ENCODE peak calls at places on chromosomes 1 and 21, in nine cellular contexts. I is upper lobe of left lung, A is suprapubic skin, X is ovary, J is transverse colon, M is tibial nerve, P is body of pancreas, N is testis, D is stomach. U is an unnamed sample.

GRCh38 chr1:42784946-42785693 is at the start of gene TMEM269:
- DNase-seq in I (peak; percentile 86), A (peak; percentile 82), X (peak; percentile 21), J (peak; percentile 13), M (no peak), P (peak; percentile 10), N (no peak), D (peak; percentile 31), U (no peak)

GRCh38 chr21:41593784-41594138 is 85.8 kb upstream of the TMPRSS2 start:
- DNase-seq in I (no peak), A (peak; percentile 57), X (no peak), J (no peak), M (no peak), P (peak; percentile 77), N (no peak), D (peak; percentile 83), U (no peak)

GRCh38 chr1:8870118-8870517 is 8.4 kb downstream of the ENO1 start:
- DNase-seq in I (no peak), A (no peak), X (no peak), J (no peak), M (no peak), P (no peak), N (no peak), D (no peak), U (no peak)

GRCh38 chr1:5341471-5341870 is 650.8 kb downstream of the NPHP4 start:
- DNase-seq in I (no peak), A (peak; percentile 61), X (no peak), J (no peak), M (no peak), P (no peak), N (no peak), D (no peak), U (no peak)

GRCh38 chr1:39933956-39934941 is 20.7 kb upstream of the MFSD2A start:
- DNase-seq in I (no peak), A (peak; percentile 93), X (peak; percentile 65), J (peak; percentile 88), M (peak; percentile 62), P (peak; percentile 82), N (peak; percentile 49), D (peak; percentile 73), U (peak; percentile 77)

GRCh38 chr1:44676484-44677200 is 2.1 kb downstream of the ARMH1 start:
- DNase-seq in I (no peak), A (no peak), X (no peak), J (no peak), M (no peak), P (no peak), N (no peak), D (no peak), U (no peak)

GRCh38 chr21:25558123-25558522 is 49.2 kb downstream of the MRPL39 start:
- DNase-seq in I (no peak), A (no peak), X (no peak), J (no peak), M (no peak), P (no peak), N (no peak), D (no peak), U (no peak)

GRCh38 chr1:108080448-108080847 is 115.5 kb upstream of the VAV3 start:
- DNase-seq in I (no peak), A (no peak), X (no peak), J (no peak), M (no peak), P (no peak), N (no peak), D (no peak), U (no peak)

GRCh38 chr1:26031196-26031902 is 9.8 kb downstream of the EXTL1 start:
- DNase-seq in I (peak; percentile 59), A (no peak), X (no peak), J (no peak), M (no peak), P (no peak), N (no peak), D (no peak), U (no peak)

GRCh38 chr1:56803561-56804156 is 15.5 kb downstream of the FYB2 start:
- DNase-seq in I (no peak), A (no peak), X (no peak), J (peak; percentile 56), M (no peak), P (peak; percentile 64), N (peak; percentile 45), D (peak; percentile 61), U (no peak)

GRCh38 chr1:166127003-166127402 is 39.8 kb downstream of the FAM78B start:
- DNase-seq in I (no peak), A (no peak), X (no peak), J (no peak), M (no peak), P (no peak), N (no peak), D (no peak), U (no peak)

GRCh38 chr1:164875518-164875917 is 316.5 kb downstream of the PBX1 start:
- DNase-seq in I (no peak), A (no peak), X (no peak), J (no peak), M (no peak), P (no peak), N (no peak), D (no peak), U (no peak)

DNA sequence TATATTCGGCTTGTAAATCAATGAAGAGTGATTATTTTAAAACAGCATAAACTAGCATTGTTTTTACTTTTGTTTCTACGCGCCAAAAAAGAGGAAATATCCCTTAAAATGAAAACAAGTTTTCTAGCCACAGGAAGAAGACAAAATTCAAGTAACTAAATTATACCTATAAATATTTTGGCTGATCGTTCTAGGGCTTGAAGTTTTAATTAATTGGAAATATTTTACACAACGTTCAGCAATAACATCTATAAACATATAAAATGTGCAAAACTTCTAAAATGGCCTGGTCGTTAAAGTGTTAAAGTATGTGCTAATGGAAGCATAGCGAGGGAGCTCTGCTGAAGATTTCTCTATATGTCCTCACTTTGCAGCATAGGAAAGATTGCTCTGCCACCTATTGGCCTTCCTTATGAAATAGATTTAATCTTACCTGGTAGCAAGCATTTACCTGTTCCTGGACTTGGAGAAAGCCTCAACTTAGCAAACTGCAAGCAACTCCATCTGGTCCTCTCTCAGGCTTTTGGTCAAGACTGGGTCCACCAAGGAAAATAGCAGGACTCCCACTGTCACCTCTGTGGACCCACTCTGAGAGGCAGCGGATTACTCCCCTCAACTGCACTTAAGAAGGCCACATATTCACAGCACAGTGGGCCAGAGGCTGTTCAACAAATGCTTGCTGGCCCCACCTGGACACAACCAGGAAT is 351.3 kb upstream of the RUNX1 start:
- DNase-seq in I (no peak), A (no peak), X (no peak), J (peak; percentile 32), M (no peak), P (peak; percentile 20), N (no peak), D (no peak), U (no peak)
- TF ChIP-seq CTCF in I (peak; percentile 64), A (peak; percentile 19), X (peak; percentile 29), J (peak; percentile 70), M (peak; percentile 53), P (peak; percentile 73), N (no peak), D (no peak), U (peak; percentile 54)

DNA sequence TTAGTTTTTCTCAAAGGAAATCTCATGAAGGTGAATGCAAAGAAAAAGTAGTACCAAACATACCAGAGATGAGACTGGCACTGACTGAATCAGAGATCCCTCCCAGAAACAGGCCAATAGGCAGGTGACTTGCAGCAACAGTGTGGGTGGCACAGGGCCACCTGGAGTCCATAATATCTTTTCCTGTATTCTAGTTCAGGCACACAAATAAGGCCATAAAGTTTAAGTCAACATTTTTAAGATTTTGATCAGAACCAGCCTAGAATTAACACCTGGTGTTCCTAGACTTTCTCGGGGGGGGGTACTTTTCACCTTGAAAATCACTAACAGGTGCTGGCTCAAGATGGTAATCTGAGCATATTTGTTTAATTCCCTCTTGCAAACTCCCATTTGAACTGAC is 19.1 kb downstream of the SDE2 start:
- DNase-seq in I (no peak), A (no peak), X (no peak), J (peak; percentile 68), M (no peak), P (peak; percentile 89), N (no peak), D (peak; percentile 54), U (no peak)
- TF ChIP-seq POLR2A in I (no peak), A (no peak), X (no peak), J (no peak), M (no peak), P (no peak), N (no peak), D (no peak), U (no peak)

DNA sequence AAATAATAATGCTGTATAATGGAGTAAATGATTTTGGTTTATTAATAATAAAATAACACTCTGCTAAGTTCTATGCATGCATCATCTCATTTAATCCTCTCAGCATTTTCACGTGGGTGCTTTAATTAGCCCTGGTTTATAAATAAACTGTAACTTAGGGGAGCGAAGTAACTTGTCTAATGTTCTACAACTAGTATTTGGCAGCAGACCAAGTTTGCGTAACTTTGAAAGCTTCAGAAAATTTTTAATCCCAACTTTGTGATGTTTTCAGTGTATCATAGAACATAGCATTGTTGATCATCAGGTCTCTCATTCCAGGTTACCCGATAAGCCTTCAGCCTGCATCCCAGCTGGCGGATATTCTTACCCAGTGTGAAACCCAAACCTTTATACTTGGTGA is 322.4 kb upstream of the SGIP1 start:
- DNase-seq in I (no peak), A (no peak), X (no peak), J (no peak), M (no peak), P (no peak), N (no peak), D (no peak), U (no peak)
- TF ChIP-seq CTCF in I (no peak), A (no peak), X (no peak), J (no peak), M (no peak), P (no peak), N (no peak), D (no peak), U (no peak)

GRCh38 chr1:1755426-1755825 is 22.8 kb downstream of the NADK start:
- DNase-seq in I (peak; percentile 75), A (no peak), X (no peak), J (no peak), M (no peak), P (no peak), N (no peak), D (no peak), U (no peak)
- TF ChIP-seq POLR2A in I (no peak), A (no peak), X (no peak), J (no peak), M (no peak), P (no peak), N (no peak), D (no peak), U (no peak)

DNA sequence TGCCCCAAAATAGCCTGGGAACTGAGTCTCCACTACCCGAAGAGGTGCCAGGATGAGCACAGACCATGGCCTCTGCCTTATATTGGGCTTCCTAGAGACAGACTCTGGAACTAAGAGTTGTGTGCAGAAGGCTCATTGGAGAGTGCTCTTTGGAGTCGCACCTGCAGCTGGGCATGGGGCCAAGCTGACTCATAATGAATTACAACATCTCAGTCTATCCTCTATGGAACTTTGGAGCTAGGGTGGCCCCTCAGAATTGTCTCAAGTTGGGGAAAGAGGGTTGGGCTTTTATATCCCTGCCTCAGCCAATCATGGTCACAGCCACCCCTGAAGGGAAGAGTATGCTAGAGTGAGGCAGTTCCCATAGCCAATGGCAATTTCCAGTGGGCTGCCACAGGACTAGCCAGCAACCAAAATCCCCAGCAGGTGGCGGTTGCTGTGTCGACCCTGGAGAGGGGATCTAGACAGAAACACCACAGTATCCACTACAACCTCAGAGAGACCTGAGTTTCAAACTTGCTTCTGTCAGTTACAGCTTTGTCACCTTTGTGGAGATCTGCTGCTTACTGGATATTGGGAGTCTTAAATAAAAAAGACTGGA is 93.8 kb downstream of the DMRTA2 start:
- DNase-seq in I (no peak), A (no peak), X (no peak), J (peak; percentile 85), M (no peak), P (peak; percentile 50), N (no peak), D (no peak), U (no peak)
- TF ChIP-seq CTCF in I (no peak), A (no peak), X (no peak), J (no peak), M (no peak), P (no peak), N (no peak), D (no peak), U (no peak)

U was measured in gastrocnemius medialis.